ENCODE peak calls at places on chromosomes 7 and 10, in four cellular contexts. One of them, this sample, is unnamed.

GRCh38 chr7:154927624-154928125 is 75.2 kb downstream of the PAXIP1 start:
- DNase-seq in A172: peak
- DNase-seq in GM12878: peak
- DNase-seq in GM23248: peak
- DNase-seq in this sample: peak

GRCh38 chr10:97858001-97858439 is 8.4 kb downstream of the GOLGA7B start:
- DNase-seq in A172: peak
- DNase-seq in GM12878: no peak
- DNase-seq in GM23248: no peak
- DNase-seq in this sample: no peak

GRCh38 chr7:116182023-116182422 is 28.3 kb upstream of the TES start:
- DNase-seq in A172: no peak
- DNase-seq in GM12878: no peak
- DNase-seq in GM23248: no peak
- DNase-seq in this sample: no peak

GRCh38 chr10:15342970-15343369 is 28.1 kb downstream of the FAM171A1 start:
- DNase-seq in A172: no peak
- DNase-seq in GM12878: no peak
- DNase-seq in GM23248: no peak
- DNase-seq in this sample: no peak

GRCh38 chr7:33979300-33979806 is 74.0 kb downstream of the BMPER start:
- DNase-seq in A172: no peak
- DNase-seq in GM12878: no peak
- DNase-seq in GM23248: no peak
- DNase-seq in this sample: no peak

GRCh38 chr10:90947025-90947960 is 26.4 kb upstream of the ANKRD1 start:
- DNase-seq in A172: peak
- DNase-seq in GM12878: peak
- DNase-seq in GM23248: peak
- DNase-seq in this sample: no peak

GRCh38 chr10:26438534-26439269 is 561 bp downstream of the APBB1IP start:
- DNase-seq in A172: no peak
- DNase-seq in GM12878: no peak
- DNase-seq in GM23248: peak
- DNase-seq in this sample: no peak

GRCh38 chr10:75395171-75395954 is 6.2 kb downstream of the ZNF503 start:
- DNase-seq in A172: no peak
- DNase-seq in GM12878: no peak
- DNase-seq in GM23248: peak
- DNase-seq in this sample: no peak

GRCh38 chr10:102120987-102121738 is 995 bp upstream of the LDB1 start:
- DNase-seq in A172: peak
- DNase-seq in GM12878: no peak
- DNase-seq in GM23248: peak
- DNase-seq in this sample: no peak

GRCh38 chr10:119205926-119206602 is 1.3 kb upstream of the GRK5 start:
- DNase-seq in A172: peak
- DNase-seq in GM12878: no peak
- DNase-seq in GM23248: no peak
- DNase-seq in this sample: no peak

GRCh38 chr7:158077441-158077840 is 510.2 kb downstream of the PTPRN2 start:
- DNase-seq in A172: no peak
- DNase-seq in GM12878: no peak
- DNase-seq in GM23248: no peak
- DNase-seq in this sample: no peak

GRCh38 chr7:25359471-25360059 is 131.3 kb upstream of the NPVF start:
- DNase-seq in A172: no peak
- DNase-seq in GM12878: no peak
- DNase-seq in GM23248: peak
- DNase-seq in this sample: no peak

GRCh38 chr10:74576586-74576985 is 249.8 kb upstream of the KAT6B start:
- DNase-seq in A172: no peak
- DNase-seq in GM12878: no peak
- DNase-seq in GM23248: no peak
- DNase-seq in this sample: no peak

GRCh38 chr7:40599836-40600235 is 465.0 kb downstream of the SUGCT start:
- DNase-seq in A172: no peak
- DNase-seq in GM12878: no peak
- DNase-seq in GM23248: no peak
- DNase-seq in this sample: no peak

GRCh38 chr7:39948375-39948774 is 1.7 kb upstream of the CDK13 start:
- DNase-seq in A172: no peak
- DNase-seq in GM12878: no peak
- DNase-seq in GM23248: peak
- DNase-seq in this sample: no peak

This sample was measured in RKO.